ENCODE peak calls at places on chromosomes 1 and 21, in five cellular contexts. P is tibial nerve; V is testis; F is CD8-positive, alpha-beta memory T cell; X is left ventricle myocardium inferior. G is an unnamed sample.

GRCh38 chr1:118077331-118078055 is 107.5 kb downstream of the SPAG17 start:
- DNase-seq in V (peak), F (no peak), P (no peak), X (no peak), G (peak)

GRCh38 chr1:168714012-168714411 is 15.0 kb downstream of the DPT start:
- DNase-seq in P (no peak), F (no peak), V (no peak), X (no peak), G (no peak)

GRCh38 chr1:7572654-7573152 is 198.4 kb upstream of the VAMP3 start:
- DNase-seq in V (no peak), F (no peak), P (no peak), X (no peak), G (no peak)

GRCh38 chr1:75630004-75630403 is 19.1 kb upstream of the SLC44A5 start:
- DNase-seq in F (no peak), P (no peak), V (no peak), X (no peak), G (no peak)

GRCh38 chr1:39955547-39956539 is 898 bp downstream of the MFSD2A start:
- DNase-seq in F (peak), V (peak), X (no peak), P (no peak), G (no peak)

GRCh38 chr1:53091841-53092645 is 30.0 kb downstream of the PODN start:
- DNase-seq in X (peak), F (no peak), V (no peak), P (no peak), G (no peak)

GRCh38 chr1:155083865-155084721 is 5.5 kb downstream of the EFNA3 start:
- DNase-seq in V (peak), P (no peak), F (no peak), X (no peak), G (no peak)

GRCh38 chr1:240092301-240093119 is 827 bp downstream of the FMN2 start:
- DNase-seq in V (peak), X (no peak), F (no peak), P (no peak), G (no peak)

GRCh38 chr1:32336963-32337675 is 1.1 kb upstream of the MARCKSL1 start:
- DNase-seq in F (peak), P (no peak), X (peak), V (no peak), G (no peak)

GRCh38 chr1:101476541-101476940 is 239.7 kb downstream of the S1PR1 start:
- DNase-seq in P (no peak), F (no peak), V (no peak), X (no peak), G (no peak)

GRCh38 chr1:243956448-243956847 is 94.6 kb upstream of the ZBTB18 start:
- DNase-seq in V (no peak), X (no peak), P (no peak), F (no peak), G (no peak)

GRCh38 chr21:33076600-33077329 is 6.8 kb downstream of the OLIG1 start:
- DNase-seq in V (no peak), P (no peak), F (no peak), X (no peak), G (no peak)

GRCh38 chr1:39688706-39689105 is 2.5 kb downstream of the HPCAL4 start:
- DNase-seq in P (no peak), V (no peak), F (no peak), X (no peak), G (no peak)

GRCh38 chr1:23660671-23661070 is 30.9 kb upstream of the RPL11 start:
- DNase-seq in P (no peak), X (no peak), F (no peak), V (no peak), G (no peak)

GRCh38 chr1:183533617-183534174 is 56.6 kb downstream of the NCF2 start:
- DNase-seq in F (no peak), X (no peak), P (no peak), V (no peak), G (no peak)

GRCh38 chr1:220217383-220217988 is 54.8 kb downstream of the RAB3GAP2 start:
- DNase-seq in X (no peak), F (no peak), P (no peak), V (no peak), G (no peak)

GRCh38 chr1:217333939-217334338 is 297.0 kb downstream of the GPATCH2 start:
- DNase-seq in F (no peak), X (no peak), P (no peak), V (peak), G (peak)

GRCh38 chr21:26954591-26955214 is 12.2 kb downstream of the ADAMTS5 start:
- DNase-seq in X (no peak), F (no peak), P (no peak), V (no peak), G (no peak)

GRCh38 chr21:31258073-31258472 is 86.0 kb downstream of the TIAM1 start:
- DNase-seq in F (no peak), P (no peak), X (no peak), V (no peak), G (no peak)

DNA sequence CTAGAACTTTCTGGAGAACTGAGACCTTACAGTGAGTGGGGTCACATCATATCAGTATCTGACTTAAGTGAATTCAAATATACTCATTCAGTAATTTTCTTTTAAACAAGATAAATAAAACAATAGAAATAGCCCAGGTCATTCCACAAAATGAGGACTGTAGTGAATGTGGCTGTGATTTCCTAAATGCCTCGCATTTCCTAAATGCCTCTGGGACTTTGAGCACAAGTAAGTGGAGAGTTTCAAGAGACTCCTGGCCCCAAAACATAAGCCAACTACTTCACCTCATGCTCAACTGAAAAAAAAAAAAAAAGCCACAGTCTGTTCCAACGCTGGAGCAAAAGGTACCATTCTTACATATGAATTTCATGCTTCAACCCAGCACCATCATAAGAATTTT is 81.5 kb downstream of the ZNF281 start:
- DNase-seq in X (no peak), F (no peak), P (no peak), V (no peak), G (no peak)
- H3K27ac ChIP-seq in X (no peak), F (no peak), P (no peak), V (no peak), G (no peak)

GRCh38 chr1:10745886-10746455 is 50.5 kb downstream of the CASZ1 start:
- DNase-seq in V (no peak), F (no peak), P (no peak), X (peak), G (no peak)
- H3K27ac ChIP-seq in V (no peak), F (no peak), P (no peak), X (peak), G (no peak)

GRCh38 chr1:14944471-14944981 is 209.0 kb upstream of the TMEM51 start:
- DNase-seq in F (no peak), V (no peak), X (no peak), P (no peak), G (no peak)
- H3K27ac ChIP-seq in F (no peak), V (peak), X (peak), P (no peak), G (no peak)

GRCh38 chr1:42946120-42947009 is 12.3 kb downstream of the SLC2A1 start:
- DNase-seq in F (no peak), V (no peak), X (no peak), P (no peak), G (no peak)
- H3K27ac ChIP-seq in F (peak), V (peak), X (peak), P (no peak), G (no peak)

GRCh38 chr21:35849131-35849530 is 211.2 kb downstream of the SETD4 start:
- DNase-seq in X (no peak), P (no peak), V (peak), F (no peak), G (no peak)

GRCh38 chr21:35853321-35853922 is 206.9 kb downstream of the SETD4 start:
- DNase-seq in X (no peak), P (no peak), V (no peak), F (no peak), G (no peak)

GRCh38 chr21:35852820-35853219 is 207.5 kb downstream of the SETD4 start:
- DNase-seq in F (no peak), P (no peak), V (peak), X (no peak), G (no peak)

GRCh38 chr21:35850029-35850428 is 210.3 kb downstream of the SETD4 start:
- DNase-seq in X (no peak), V (no peak), F (no peak), P (no peak), G (no peak)

DNA sequence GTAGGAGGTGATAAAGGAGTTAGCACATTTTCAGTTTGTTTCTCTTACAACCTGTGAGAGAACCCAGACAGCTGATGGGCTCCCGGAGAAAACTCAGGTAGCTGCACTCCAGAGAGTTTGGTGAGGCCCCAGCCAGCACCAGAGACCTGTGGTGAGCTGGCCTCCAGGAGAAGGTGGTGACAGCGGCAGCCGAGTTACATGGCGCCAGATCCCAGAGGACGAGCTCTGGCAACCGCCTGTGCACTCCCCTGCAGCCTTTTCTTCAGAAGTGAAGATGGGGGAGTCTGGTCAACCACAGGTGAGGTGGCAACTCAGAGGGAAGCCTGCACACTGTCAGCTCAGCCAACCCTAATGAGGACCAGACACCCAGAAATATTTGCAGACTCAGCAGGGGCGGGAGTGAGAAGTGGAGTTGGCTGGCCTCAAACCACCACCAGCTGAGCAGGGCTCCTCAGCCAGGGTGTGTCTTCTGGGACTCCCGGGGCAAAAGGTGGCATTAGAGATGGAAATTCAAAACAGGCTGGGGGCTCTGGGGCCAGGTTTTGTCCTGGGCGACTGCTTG is 209.7 kb downstream of the SETD4 start:
- DNase-seq in F (no peak), P (no peak), X (no peak), V (peak), G (no peak)
- H3K27ac ChIP-seq in F (no peak), P (no peak), X (peak), V (no peak), G (no peak)

DNA sequence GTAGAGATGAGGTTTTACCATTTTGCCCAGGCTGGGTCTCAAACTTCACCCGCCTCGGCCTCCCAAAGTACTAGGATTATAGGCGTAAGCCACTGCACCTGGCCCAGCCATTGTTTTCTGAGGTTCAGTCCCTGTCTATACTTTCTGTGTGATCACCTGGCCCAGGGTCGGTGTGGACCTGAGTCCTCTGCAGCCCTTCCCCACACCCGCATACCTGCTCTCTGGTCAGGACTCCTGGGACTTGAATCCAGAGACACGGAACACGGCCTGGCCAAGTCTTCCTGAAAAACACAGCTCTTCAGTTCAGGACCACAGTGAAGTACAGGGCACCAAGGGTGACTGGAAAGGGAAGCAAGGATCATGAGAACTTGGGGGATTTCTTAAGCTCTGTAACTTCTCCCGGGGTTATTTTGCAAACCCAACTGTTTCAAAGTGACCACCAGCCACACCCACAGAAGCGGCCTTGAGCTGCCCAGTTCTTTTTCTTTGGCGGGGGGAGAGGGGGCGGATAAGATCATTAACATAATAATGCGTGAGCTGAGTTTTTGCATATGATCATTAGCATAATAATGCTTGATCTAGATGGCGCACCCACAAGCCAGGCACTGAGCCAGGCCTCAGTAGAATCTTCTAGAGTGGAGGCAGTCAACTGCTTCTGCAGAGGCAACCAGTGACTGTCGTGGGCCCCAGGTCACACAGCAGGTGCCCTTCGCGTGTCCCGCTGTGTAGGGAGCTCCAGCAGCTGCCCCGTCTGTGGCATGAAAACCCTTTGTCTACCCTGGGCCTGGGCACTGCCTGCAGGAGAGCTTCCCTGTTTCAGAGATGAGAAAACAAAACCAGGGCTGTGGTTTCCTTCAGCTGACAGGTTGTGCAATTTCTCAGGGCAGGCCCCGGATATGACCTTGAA is 1.7 kb upstream of the NADK start:
- DNase-seq in P (peak), F (peak), V (peak), X (peak), G (no peak)
- H3K27ac ChIP-seq in P (no peak), F (peak), V (peak), X (peak), G (peak)

GRCh38 chr1:231139125-231139649 is 22.7 kb upstream of the TRIM67 start:
- DNase-seq in F (no peak), V (no peak), P (no peak), X (no peak), G (no peak)

GRCh38 chr1:231138221-231138620 is 23.6 kb upstream of the TRIM67 start:
- DNase-seq in X (no peak), F (no peak), P (no peak), V (no peak), G (no peak)

GRCh38 chr1:231134624-231135023 is 27.2 kb upstream of the TRIM67 start:
- DNase-seq in V (no peak), X (no peak), P (no peak), F (no peak), G (no peak)

GRCh38 chr1:231139659-231140650 is 21.9 kb upstream of the TRIM67 start:
- DNase-seq in F (no peak), P (no peak), V (no peak), X (no peak), G (no peak)
- H3K27ac ChIP-seq in F (no peak), P (no peak), V (no peak), X (peak), G (no peak)

GRCh38 chr1:212078826-212079225 is 43.3 kb downstream of the DTL start:
- DNase-seq in P (no peak), V (no peak), X (no peak), F (no peak), G (no peak)

GRCh38 chr1:212077028-212077427 is 41.5 kb downstream of the DTL start:
- DNase-seq in P (no peak), V (no peak), F (no peak), X (no peak), G (no peak)

DNA sequence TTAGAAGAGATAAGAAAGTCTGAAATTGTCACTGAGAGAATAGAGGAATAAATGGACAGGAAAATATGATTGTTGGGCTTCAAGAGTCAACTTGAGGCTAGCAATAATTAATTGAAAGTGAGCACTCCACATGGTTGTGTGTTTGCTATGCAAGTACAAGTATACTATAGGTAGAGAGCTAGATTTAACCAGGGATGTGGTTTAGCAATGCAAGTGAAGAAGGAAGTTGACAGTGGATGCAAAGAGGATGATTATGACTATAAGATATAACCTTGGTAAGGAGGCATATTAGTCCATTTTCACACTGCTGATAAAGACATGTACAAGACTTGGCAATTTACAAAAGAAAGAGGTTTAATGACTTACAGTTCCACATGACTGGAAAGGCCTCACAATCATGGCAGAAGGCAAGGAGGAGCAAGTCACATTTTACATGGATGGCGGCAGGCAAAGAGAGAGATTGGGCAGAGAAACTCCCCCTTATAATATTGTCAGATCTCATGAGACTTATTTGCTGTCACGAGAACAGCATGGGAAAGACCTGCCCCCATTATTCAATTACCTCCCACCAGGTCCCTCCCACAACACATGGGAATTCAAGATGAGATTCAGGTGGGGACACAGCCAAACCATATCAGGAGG is 47.3 kb downstream of the DTL start:
- DNase-seq in V (no peak), X (no peak), P (no peak), F (no peak), G (no peak)
- H3K27ac ChIP-seq in V (no peak), X (no peak), P (no peak), F (no peak), G (no peak)